ENCODE peak calls at places on chromosomes 1 and 21, in nine cellular contexts. Q, C, X, A, Z, S, V, O and M are unnamed samples.

GRCh38 chr1:157004286-157004685 is 41.3 kb downstream of the ARHGEF11 start:
- DNase-seq in Q (no peak), C (no peak), X (no peak), A (no peak), Z (no peak), S (no peak), V (no peak), O (no peak), M (no peak)

GRCh38 chr1:209257021-209257420 is 326.5 kb upstream of the CAMK1G start:
- DNase-seq in Q (no peak), C (no peak), X (no peak), A (peak), Z (no peak), S (no peak), V (no peak), O (no peak), M (no peak)

GRCh38 chr1:47616036-47616435 is 178.2 kb downstream of the FOXD2 start:
- DNase-seq in Q (no peak), C (no peak), X (no peak), A (peak), Z (peak), S (no peak), V (no peak), O (no peak), M (no peak)

GRCh38 chr1:203695116-203695515 is 68.5 kb downstream of the ATP2B4 start:
- DNase-seq in Q (no peak), C (no peak), X (no peak), A (no peak), Z (no peak), S (peak), V (peak), O (no peak), M (peak)

GRCh38 chr1:41547781-41548560 is 63.5 kb upstream of the EDN2 start:
- DNase-seq in Q (no peak), C (no peak), X (no peak), A (no peak), Z (no peak), S (peak), V (no peak), O (no peak), M (no peak)

GRCh38 chr1:38046884-38047602 is 450 bp upstream of the POU3F1 start:
- DNase-seq in Q (peak), C (peak), X (peak), A (peak), Z (peak), S (peak), V (peak), O (peak), M (peak)

GRCh38 chr21:26961704-26962103 is 5.2 kb downstream of the ADAMTS5 start:
- DNase-seq in Q (no peak), C (no peak), X (no peak), A (no peak), Z (peak), S (peak), V (peak), O (no peak), M (no peak)

GRCh38 chr1:63774617-63775417 is 1.0 kb downstream of the ROR1 start:
- DNase-seq in Q (no peak), C (peak), X (peak), A (peak), Z (peak), S (peak), V (peak), O (no peak), M (peak)

GRCh38 chr1:67171978-67172377 is 5.7 kb downstream of the IL23R start:
- DNase-seq in Q (no peak), C (no peak), X (no peak), A (no peak), Z (no peak), S (no peak), V (no peak), O (no peak), M (no peak)

GRCh38 chr1:228340686-228341449 is 65.8 kb downstream of the TRIM11 start:
- DNase-seq in Q (no peak), C (no peak), X (no peak), A (no peak), Z (peak), S (peak), V (no peak), O (no peak), M (no peak)

GRCh38 chr1:232627645-232628334 is 2.1 kb downstream of the SIPA1L2 start:
- DNase-seq in Q (no peak), C (peak), X (peak), A (no peak), Z (no peak), S (no peak), V (no peak), O (peak), M (no peak)

GRCh38 chr1:27436204-27437159 is 44.1 kb downstream of the GPR3 start:
- DNase-seq in Q (peak), C (peak), X (peak), A (no peak), Z (no peak), S (no peak), V (peak), O (peak), M (no peak)

GRCh38 chr21:45528028-45528705 is 14.1 kb downstream of the SLC19A1 start:
- DNase-seq in Q (no peak), C (no peak), X (no peak), A (no peak), Z (peak), S (no peak), V (no peak), O (no peak), M (no peak)

GRCh38 chr1:9842781-9843575 is 19.2 kb upstream of the CLSTN1 start:
- DNase-seq in Q (no peak), C (no peak), X (no peak), A (no peak), Z (no peak), S (no peak), V (peak), O (peak), M (no peak)

GRCh38 chr1:178953538-178954207 is 72.0 kb upstream of the FAM20B start:
- DNase-seq in Q (no peak), C (no peak), X (no peak), A (no peak), Z (peak), S (no peak), V (no peak), O (no peak), M (peak)

GRCh38 chr1:178951600-178951999 is 74.1 kb upstream of the FAM20B start:
- DNase-seq in Q (no peak), C (no peak), X (no peak), A (no peak), Z (no peak), S (no peak), V (no peak), O (peak), M (no peak)

GRCh38 chr1:178954291-178954690 is 71.4 kb upstream of the FAM20B start:
- DNase-seq in Q (no peak), C (no peak), X (no peak), A (no peak), Z (no peak), S (no peak), V (no peak), O (no peak), M (no peak)

GRCh38 chr1:178954937-178955336 is 70.8 kb upstream of the FAM20B start:
- DNase-seq in Q (no peak), C (no peak), X (no peak), A (no peak), Z (no peak), S (no peak), V (no peak), O (no peak), M (no peak)

DNA sequence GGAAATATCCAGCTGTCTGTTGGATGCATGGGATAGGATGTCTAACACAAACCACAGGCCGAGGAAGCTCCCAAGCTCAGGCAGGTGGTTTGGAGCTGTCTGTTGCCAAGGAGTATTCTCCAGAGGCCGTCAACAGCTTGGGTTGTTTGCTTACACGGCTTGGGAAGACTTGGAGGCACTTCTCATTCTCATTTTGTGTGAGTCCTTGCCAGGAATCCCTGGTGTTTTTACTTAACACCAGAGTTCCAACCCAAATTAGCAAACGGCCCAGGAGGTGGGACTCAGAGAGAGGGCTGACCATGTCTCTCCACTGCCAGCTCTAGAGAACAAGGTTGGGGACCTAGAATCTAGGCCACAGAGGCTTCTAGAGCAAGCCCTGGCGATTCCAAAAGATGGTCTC is 72.7 kb upstream of the FAM20B start:
- DNase-seq in Q (no peak), C (no peak), X (no peak), A (no peak), Z (peak), S (peak), V (no peak), O (no peak), M (peak)
- H3K27ac ChIP-seq in Q (no peak), C (no peak), X (no peak), A (peak), Z (peak), S (peak), V (no peak), O (peak), M (peak)

GRCh38 chr1:58927026-58927721 is 143.3 kb upstream of the JUN start:
- DNase-seq in Q (no peak), C (peak), X (no peak), A (peak), Z (no peak), S (no peak), V (no peak), O (no peak), M (no peak)
- TF ChIP-seq CTCF in Q (no peak), C (no peak), X (no peak), A (no peak), Z (no peak), S (no peak), V (no peak), O (no peak), M (no peak)

DNA sequence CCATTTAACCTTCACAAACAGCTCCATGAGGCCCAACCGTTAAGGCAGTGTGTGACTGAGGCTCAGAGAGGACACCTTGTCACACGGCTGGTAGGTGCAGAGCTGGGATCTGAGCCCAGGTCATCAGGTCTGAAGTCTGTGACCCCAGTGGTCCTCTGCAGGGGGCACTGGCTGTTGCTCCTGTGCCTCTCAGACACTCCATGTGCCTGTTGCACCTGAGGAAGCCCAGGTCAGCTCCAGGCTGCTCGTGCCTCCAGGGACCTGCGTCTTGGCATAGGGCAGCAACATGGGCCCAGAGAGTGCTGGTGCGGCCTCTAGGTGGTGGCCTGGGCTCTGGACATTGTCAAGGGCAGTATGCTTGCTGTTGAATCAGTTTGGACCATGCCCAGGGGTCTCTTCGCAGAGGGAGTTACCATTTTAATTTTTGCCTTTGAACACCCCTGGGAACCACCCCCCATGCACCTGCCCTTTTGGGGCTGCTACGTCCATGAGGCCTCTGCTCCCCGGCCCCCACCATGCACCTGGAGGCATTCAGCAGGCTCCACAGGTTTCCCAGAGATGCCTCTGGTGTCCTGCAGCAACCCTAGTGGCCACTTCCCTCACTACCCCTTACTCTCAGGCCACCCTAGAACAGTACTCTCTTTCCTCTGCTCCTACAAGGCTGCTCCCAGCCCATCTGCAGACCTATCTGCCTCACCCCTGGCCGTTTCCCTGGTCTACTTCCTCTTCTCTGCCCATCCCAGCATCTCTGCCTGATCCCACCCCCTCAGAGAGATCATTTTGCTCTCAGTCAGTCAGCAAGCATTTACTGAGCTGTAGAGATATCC is 25.2 kb upstream of the EPS8L3 start:
- DNase-seq in Q (peak), C (no peak), X (peak), A (no peak), Z (peak), S (peak), V (no peak), O (no peak), M (no peak)
- TF ChIP-seq POLR2A in Q (no peak), C (no peak), X (no peak), A (no peak), Z (no peak), S (no peak), V (no peak), O (no peak), M (no peak)

DNA sequence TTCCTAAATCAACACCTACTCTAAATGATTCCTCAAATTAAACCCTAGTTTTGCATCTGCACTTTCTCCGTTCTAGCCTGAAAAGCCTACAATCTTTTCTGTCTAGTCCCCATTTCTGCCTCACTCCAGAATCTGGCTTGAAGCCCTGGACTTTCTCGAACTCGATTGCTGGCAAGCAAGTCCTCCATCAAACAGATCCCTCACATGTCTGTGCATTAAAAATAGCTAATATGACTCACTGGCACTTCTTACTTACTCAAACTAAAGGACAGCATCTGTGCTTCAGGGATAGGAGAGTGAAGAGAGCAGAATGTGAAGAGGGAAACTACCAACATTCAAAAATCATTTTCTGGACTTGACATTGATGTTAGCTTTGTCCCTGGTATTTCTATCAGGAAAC is 51.8 kb upstream of the CXADR start:
- DNase-seq in Q (no peak), C (peak), X (peak), A (no peak), Z (peak), S (peak), V (peak), O (peak), M (peak)
- H3K27ac ChIP-seq in Q (no peak), C (no peak), X (peak), A (peak), Z (no peak), S (peak), V (peak), O (no peak), M (peak)

GRCh38 chr1:13950637-13951036 is 250.6 kb downstream of the PRDM2 start:
- DNase-seq in Q (peak), C (no peak), X (no peak), A (no peak), Z (no peak), S (no peak), V (no peak), O (no peak), M (no peak)
- TF ChIP-seq CTCF in Q (no peak), C (no peak), X (no peak), A (no peak), Z (no peak), S (no peak), V (no peak), O (no peak), M (no peak)